ENCODE peak calls at places on chromosomes 1 and 21, in six cellular contexts. D is tibial nerve, I is IMR-90, S is fibroblast of villous mesenchyme, P is left lung, T is GM06990. J is an unnamed sample.

GRCh38 chr1:206921772-206922265 is at the start of gene FCMR:
- DNase-seq in T (peak), D (no peak), P (no peak), I (no peak), S (no peak), J (no peak)

GRCh38 chr1:203796223-203796747 is 862 bp downstream of the ZBED6 start:
- DNase-seq in T (peak), I (peak), P (peak), D (no peak), S (peak), J (peak)

GRCh38 chr21:45994086-45994661 is 12.6 kb downstream of the COL6A1 start:
- DNase-seq in S (no peak), T (no peak), I (no peak), D (peak), P (peak), J (no peak)

GRCh38 chr21:23217597-23217996 is 2219.4 kb downstream of the NCAM2 start:
- DNase-seq in D (no peak), S (no peak), P (no peak), T (no peak), I (no peak), J (no peak)

GRCh38 chr1:171563675-171564074 is 58.4 kb upstream of the MYOCOS start:
- DNase-seq in D (no peak), T (no peak), S (peak), I (peak), P (no peak), J (peak)

GRCh38 chr1:183572721-183573120 is 17.5 kb downstream of the NCF2 start:
- DNase-seq in D (no peak), S (no peak), T (no peak), I (peak), P (no peak), J (no peak)

GRCh38 chr1:149844096-149844495 is 55.3 kb upstream of the BOLA1 start:
- DNase-seq in T (no peak), S (peak), D (no peak), I (peak), P (no peak), J (peak)

GRCh38 chr1:66752000-66752592 is at the start of gene DYNLT5:
- DNase-seq in P (peak), T (no peak), D (peak), I (peak), S (peak), J (peak)

GRCh38 chr1:182699673-182700350 is 15.4 kb upstream of the RGS8 start:
- DNase-seq in D (no peak), I (no peak), T (no peak), P (no peak), S (no peak), J (no peak)

GRCh38 chr1:236451796-236452373 is 57.8 kb downstream of the EDARADD start:
- DNase-seq in T (no peak), P (no peak), D (no peak), S (peak), I (no peak), J (peak)

GRCh38 chr1:208234721-208235120 is 9.5 kb downstream of the PLXNA2 start:
- DNase-seq in T (no peak), S (no peak), I (no peak), P (no peak), D (no peak), J (no peak)

GRCh38 chr1:178323067-178323466 is 173.7 kb downstream of the CLEC20A start:
- DNase-seq in S (no peak), T (no peak), P (no peak), I (no peak), D (no peak), J (no peak)

GRCh38 chr1:77534456-77534855 is 148.0 kb downstream of the ZZZ3 start:
- DNase-seq in S (no peak), I (no peak), D (no peak), P (no peak), T (no peak), J (peak)

GRCh38 chr1:157948547-157949152 is 44.8 kb upstream of the KIRREL1 start:
- DNase-seq in P (no peak), S (peak), I (peak), D (no peak), T (no peak), J (peak)

GRCh38 chr1:7646981-7647901 is 123.9 kb upstream of the VAMP3 start:
- DNase-seq in D (peak), S (peak), P (peak), I (peak), T (peak), J (peak)

GRCh38 chr1:218878369-218878768 is 295.3 kb upstream of the LYPLAL1 start:
- DNase-seq in P (no peak), S (peak), I (peak), T (no peak), D (no peak), J (no peak)

GRCh38 chr21:45478115-45478801 is 64.0 kb downstream of the SLC19A1 start:
- DNase-seq in S (peak), D (peak), I (peak), T (no peak), P (peak), J (peak)

GRCh38 chr1:16139473-16139962 is 16.4 kb downstream of the EPHA2 start:
- DNase-seq in I (peak), D (no peak), P (no peak), T (no peak), S (peak), J (peak)

GRCh38 chr1:217332426-217333065 is 298.3 kb downstream of the GPATCH2 start:
- DNase-seq in D (no peak), I (no peak), P (no peak), S (no peak), T (no peak), J (no peak)

DNA sequence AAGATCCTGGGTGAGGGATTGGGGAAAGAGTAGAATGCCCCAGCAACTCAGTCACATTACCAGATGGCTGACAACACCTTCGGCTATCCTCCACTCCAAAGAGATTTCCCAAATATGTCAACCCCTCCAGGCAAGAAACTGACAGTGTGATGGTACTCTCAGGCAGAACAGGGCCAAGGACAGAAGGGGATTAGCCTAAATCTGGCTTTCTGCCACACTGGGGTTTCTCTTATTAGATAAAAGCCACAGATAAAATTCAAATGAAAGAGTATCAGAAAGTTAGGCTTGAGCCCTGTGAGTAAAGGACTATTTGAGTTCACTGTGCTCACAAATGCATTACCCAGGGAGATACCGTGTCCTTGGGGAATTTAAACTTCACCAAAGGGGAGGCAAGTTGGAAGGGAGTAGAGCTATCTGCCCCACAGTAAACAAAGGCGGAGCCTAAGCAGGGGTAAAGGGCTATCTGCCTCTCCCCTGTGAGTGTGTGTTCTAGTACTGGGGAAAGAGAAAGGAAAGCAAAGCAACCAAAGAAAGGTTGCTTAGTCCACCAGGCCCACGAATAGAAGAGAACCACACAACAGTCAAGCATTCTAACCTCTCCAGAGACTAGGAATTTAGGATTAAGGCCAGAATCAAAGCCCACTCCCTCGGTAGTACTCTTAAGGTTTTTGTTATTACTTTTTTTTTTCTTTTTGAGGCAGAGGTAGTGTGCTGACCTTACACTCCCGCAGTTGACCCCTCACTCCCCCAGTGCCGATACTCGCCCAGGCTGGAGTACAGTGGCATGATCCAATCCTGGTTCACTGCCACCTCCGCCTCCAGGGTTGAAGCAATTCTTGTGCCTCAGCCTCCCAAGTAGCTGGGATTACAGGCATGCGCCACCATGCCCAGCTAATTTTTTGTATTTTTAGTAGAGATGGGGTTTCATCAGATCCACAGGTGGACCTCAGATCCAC is 12.8 kb downstream of the TPM3 start:
- DNase-seq in I (no peak), D (no peak), S (peak), T (no peak), P (no peak), J (no peak)
- H3K4me3 ChIP-seq in I (no peak), D (no peak), S (peak), T (no peak), P (peak), J (no peak)

GRCh38 chr1:29542476-29543015 is 306.2 kb downstream of the PTPRU start:
- DNase-seq in P (no peak), D (no peak), T (no peak), S (no peak), I (no peak), J (no peak)
- TF ChIP-seq CTCF in P (no peak), D (no peak), T (no peak), S (no peak), I (no peak), J (no peak)

DNA sequence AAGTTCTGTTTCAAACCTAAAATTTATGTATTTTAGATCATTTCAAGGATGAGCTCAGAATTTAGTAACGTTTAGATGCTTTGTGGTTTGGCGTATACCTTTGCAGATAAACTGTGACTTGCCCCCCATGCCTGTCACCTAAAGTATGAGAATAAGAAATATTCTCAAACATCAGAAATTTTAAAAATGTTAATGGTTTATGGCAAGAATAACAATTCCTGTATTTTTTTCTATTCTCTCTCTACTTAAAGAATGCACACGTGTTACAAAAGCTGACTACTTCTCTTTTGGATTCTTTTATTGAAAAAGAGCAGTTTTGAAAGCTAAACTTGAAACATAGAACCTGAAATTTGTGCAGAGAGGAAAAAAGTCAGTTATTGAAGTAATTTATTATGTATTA is 3.9 kb downstream of the NFIA start:
- DNase-seq in I (no peak), P (no peak), S (no peak), T (no peak), D (no peak), J (no peak)
- H3K4me3 ChIP-seq in I (no peak), P (no peak), S (no peak), T (no peak), D (no peak), J (no peak)

GRCh38 chr1:19375621-19376020 is 63.5 kb downstream of the SLC66A1 start:
- DNase-seq in T (no peak), D (no peak), P (no peak), I (no peak), S (no peak), J (no peak)

GRCh38 chr1:19373206-19374126 is 61.3 kb downstream of the SLC66A1 start:
- DNase-seq in S (peak), P (no peak), T (no peak), I (no peak), D (no peak), J (peak)

GRCh38 chr1:19374926-19375325 is 62.8 kb downstream of the SLC66A1 start:
- DNase-seq in D (no peak), P (no peak), S (no peak), I (no peak), T (no peak), J (peak)

GRCh38 chr1:19372602-19373001 is 60.5 kb downstream of the SLC66A1 start:
- DNase-seq in T (no peak), P (no peak), S (peak), I (no peak), D (no peak), J (peak)

GRCh38 chr1:19374402-19374801 is 62.3 kb downstream of the SLC66A1 start:
- DNase-seq in S (no peak), D (no peak), I (no peak), T (no peak), P (no peak), J (no peak)
- TF ChIP-seq CTCF in S (peak), D (no peak), I (peak), T (no peak), P (peak), J (peak)

GRCh38 chr1:65309317-65310077 is at the start of gene DNAJC6:
- DNase-seq in I (peak), T (peak), D (no peak), S (peak), P (peak), J (peak)
- H3K4me3 ChIP-seq in I (peak), T (no peak), D (peak), S (peak), P (peak), J (peak)

GRCh38 chr1:221458430-221459156 is 283.3 kb downstream of the DUSP10 start:
- DNase-seq in D (no peak), S (peak), P (no peak), T (no peak), I (peak), J (peak)
- TF ChIP-seq CTCF in D (no peak), S (no peak), P (no peak), T (no peak), I (no peak), J (no peak)

GRCh38 chr1:224188286-224188685 is 5.2 kb downstream of the DEGS1 start:
- DNase-seq in I (no peak), D (no peak), S (no peak), P (no peak), T (no peak), J (no peak)
- H3K4me3 ChIP-seq in I (no peak), D (no peak), S (no peak), P (no peak), T (no peak), J (no peak)

GRCh38 chr1:109041614-109042473 is at the start of gene WDR47:
- DNase-seq in S (peak), D (peak), I (peak), P (peak), T (peak), J (peak)
- TF ChIP-seq CTCF in S (no peak), D (no peak), I (no peak), P (no peak), T (no peak), J (no peak)

J was measured in AG10803.